ENCODE peak calls at places on chromosomes 16 and 17, in four cellular contexts. One of them, this sample, is unnamed.

GRCh38 chr17:38550661-38551060 is 55.1 kb downstream of the SRCIN1 start:
- DNase-seq in SK-N-MC: no peak
- DNase-seq in Panc1: no peak
- DNase-seq in naive thymus-derived CD4-positive, alpha-beta T cell: no peak
- DNase-seq in this sample: no peak

GRCh38 chr16:78179666-78180065 is 80.2 kb downstream of the WWOX start:
- DNase-seq in SK-N-MC: no peak
- DNase-seq in Panc1: no peak
- DNase-seq in naive thymus-derived CD4-positive, alpha-beta T cell: no peak
- DNase-seq in this sample: no peak

GRCh38 chr16:10675221-10675620 is 19.5 kb downstream of the TEKT5 start:
- DNase-seq in SK-N-MC: no peak
- DNase-seq in Panc1: no peak
- DNase-seq in naive thymus-derived CD4-positive, alpha-beta T cell: no peak
- DNase-seq in this sample: no peak

GRCh38 chr16:84929421-84930297 is 81.7 kb downstream of the ZDHHC7 start:
- DNase-seq in SK-N-MC: no peak
- DNase-seq in Panc1: no peak
- DNase-seq in naive thymus-derived CD4-positive, alpha-beta T cell: no peak
- DNase-seq in this sample: peak; percentile 60

GRCh38 chr16:56191807-56192643 is 736 bp downstream of the GNAO1 start:
- DNase-seq in SK-N-MC: no peak
- DNase-seq in Panc1: no peak
- DNase-seq in naive thymus-derived CD4-positive, alpha-beta T cell: no peak
- DNase-seq in this sample: no peak

GRCh38 chr17:64250211-64250835 is 12.7 kb downstream of the TEX2 start:
- DNase-seq in SK-N-MC: no peak
- DNase-seq in Panc1: no peak
- DNase-seq in naive thymus-derived CD4-positive, alpha-beta T cell: no peak
- DNase-seq in this sample: no peak

GRCh38 chr17:59837362-59838195 is 55.2 kb downstream of the TUBD1 start:
- DNase-seq in SK-N-MC: peak; percentile 85
- DNase-seq in Panc1: peak; percentile 99
- DNase-seq in naive thymus-derived CD4-positive, alpha-beta T cell: peak; percentile 81
- DNase-seq in this sample: peak; percentile 59

GRCh38 chr16:72908362-72908838 is 139.5 kb downstream of the ZFHX3 start:
- DNase-seq in SK-N-MC: no peak
- DNase-seq in Panc1: no peak
- DNase-seq in naive thymus-derived CD4-positive, alpha-beta T cell: no peak
- DNase-seq in this sample: no peak

GRCh38 chr16:57029161-57030160 is 40.1 kb downstream of the NLRC5 start:
- DNase-seq in SK-N-MC: no peak
- DNase-seq in Panc1: no peak
- DNase-seq in naive thymus-derived CD4-positive, alpha-beta T cell: no peak
- DNase-seq in this sample: no peak

GRCh38 chr17:75832164-75832651 is 12.0 kb downstream of the UNC13D start:
- DNase-seq in SK-N-MC: no peak
- DNase-seq in Panc1: no peak
- DNase-seq in naive thymus-derived CD4-positive, alpha-beta T cell: no peak
- DNase-seq in this sample: no peak

GRCh38 chr17:37744633-37744927 is 279 bp downstream of the HNF1B start:
- DNase-seq in SK-N-MC: no peak
- DNase-seq in Panc1: no peak
- DNase-seq in naive thymus-derived CD4-positive, alpha-beta T cell: no peak
- DNase-seq in this sample: no peak

GRCh38 chr16:20899503-20900298 is 457 bp downstream of the DCUN1D3 start:
- DNase-seq in SK-N-MC: no peak
- DNase-seq in Panc1: no peak
- DNase-seq in naive thymus-derived CD4-positive, alpha-beta T cell: peak; percentile 77
- DNase-seq in this sample: no peak

GRCh38 chr16:47876494-47876893 is 279.3 kb downstream of the ABCC12 start:
- DNase-seq in SK-N-MC: no peak
- DNase-seq in Panc1: no peak
- DNase-seq in naive thymus-derived CD4-positive, alpha-beta T cell: no peak
- DNase-seq in this sample: no peak

GRCh38 chr16:47866431-47866830 is 289.4 kb downstream of the ABCC12 start:
- DNase-seq in SK-N-MC: no peak
- DNase-seq in Panc1: no peak
- DNase-seq in naive thymus-derived CD4-positive, alpha-beta T cell: no peak
- DNase-seq in this sample: no peak

GRCh38 chr16:47877166-47877565 is 278.6 kb downstream of the ABCC12 start:
- DNase-seq in SK-N-MC: no peak
- DNase-seq in Panc1: no peak
- DNase-seq in naive thymus-derived CD4-positive, alpha-beta T cell: no peak
- DNase-seq in this sample: no peak

GRCh38 chr16:47873434-47873833 is 282.4 kb downstream of the ABCC12 start:
- DNase-seq in SK-N-MC: no peak
- DNase-seq in Panc1: no peak
- DNase-seq in naive thymus-derived CD4-positive, alpha-beta T cell: no peak
- DNase-seq in this sample: no peak

DNA sequence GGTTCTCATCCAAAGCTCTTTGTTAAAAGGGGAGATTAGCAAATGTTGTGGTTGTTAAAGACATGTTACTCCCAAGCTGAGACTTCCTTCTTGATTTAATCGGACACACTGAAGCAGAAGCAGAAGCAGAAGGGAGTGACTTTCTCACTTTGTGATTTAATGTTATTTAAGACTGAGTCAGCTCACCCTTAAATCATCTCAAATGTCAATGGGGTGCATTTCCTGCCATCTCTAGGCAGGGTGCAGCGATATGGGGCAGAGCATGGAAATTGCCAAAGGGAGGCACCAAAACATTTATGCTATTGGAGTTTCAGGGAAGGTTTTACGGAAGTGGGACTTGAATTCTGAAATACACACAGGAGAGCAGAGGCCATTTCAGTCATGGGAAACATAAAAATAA is 283.6 kb downstream of the ABCC12 start:
- DNase-seq in SK-N-MC: no peak
- DNase-seq in Panc1: no peak
- DNase-seq in naive thymus-derived CD4-positive, alpha-beta T cell: no peak
- DNase-seq in this sample: no peak
- H3K36me3 ChIP-seq in SK-N-MC: no peaks in the 10 kb centered on the region
- H3K36me3 ChIP-seq in Panc1: no peaks in the 10 kb centered on the region
- H3K36me3 ChIP-seq in naive thymus-derived CD4-positive, alpha-beta T cell: no peaks in the 10 kb centered on the region
- H3K36me3 ChIP-seq in this sample: no peaks in the 10 kb centered on the region

GRCh38 chr17:56994009-56994792 is 16.3 kb downstream of the SCPEP1 start:
- DNase-seq in SK-N-MC: no peak
- DNase-seq in Panc1: no peak
- DNase-seq in naive thymus-derived CD4-positive, alpha-beta T cell: no peak
- DNase-seq in this sample: no peak
- H3K36me3 ChIP-seq in SK-N-MC: no peaks in the 10 kb centered on the region
- H3K36me3 ChIP-seq in Panc1: no peaks in the 10 kb centered on the region
- H3K36me3 ChIP-seq in naive thymus-derived CD4-positive, alpha-beta T cell: peaks cover 4% of the 10 kb centered on the region
- H3K36me3 ChIP-seq in this sample: no peaks in the 10 kb centered on the region

GRCh38 chr17:82794781-82795505 is 43.1 kb downstream of the TBCD start:
- DNase-seq in SK-N-MC: no peak
- DNase-seq in Panc1: no peak
- DNase-seq in naive thymus-derived CD4-positive, alpha-beta T cell: no peak
- DNase-seq in this sample: no peak

GRCh38 chr17:82795615-82796014 is 43.8 kb downstream of the TBCD start:
- DNase-seq in SK-N-MC: no peak
- DNase-seq in Panc1: no peak
- DNase-seq in naive thymus-derived CD4-positive, alpha-beta T cell: no peak
- DNase-seq in this sample: no peak

GRCh38 chr17:82798752-82799151 is 41.1 kb downstream of the ZNF750 start:
- DNase-seq in SK-N-MC: no peak
- DNase-seq in Panc1: no peak
- DNase-seq in naive thymus-derived CD4-positive, alpha-beta T cell: no peak
- DNase-seq in this sample: no peak

GRCh38 chr17:82799591-82799990 is 40.2 kb downstream of the ZNF750 start:
- DNase-seq in SK-N-MC: no peak
- DNase-seq in Panc1: no peak
- DNase-seq in naive thymus-derived CD4-positive, alpha-beta T cell: no peak
- DNase-seq in this sample: no peak

DNA sequence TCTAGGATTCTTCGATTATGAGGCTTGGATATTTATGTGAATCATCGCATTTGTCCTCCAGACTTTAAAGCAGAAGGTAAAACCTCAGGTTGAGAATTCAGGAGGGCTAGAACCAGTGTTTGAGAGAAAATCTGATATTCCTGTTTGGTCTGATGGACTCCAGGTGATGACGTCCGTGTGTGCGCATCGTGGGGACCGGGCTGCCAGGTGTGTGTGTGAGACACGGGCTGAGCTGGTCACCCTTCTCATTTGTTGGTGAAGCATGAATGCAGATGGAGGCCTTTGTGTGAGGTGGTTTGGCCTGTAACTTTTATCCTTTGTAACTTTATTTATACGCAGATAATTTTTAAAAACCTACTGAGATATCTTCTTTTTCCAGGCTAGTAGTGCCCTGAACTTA is 42.8 kb downstream of the ZNF750 start:
- DNase-seq in SK-N-MC: no peak
- DNase-seq in Panc1: no peak
- DNase-seq in naive thymus-derived CD4-positive, alpha-beta T cell: no peak
- DNase-seq in this sample: no peak
- H3K36me3 ChIP-seq in SK-N-MC: peaks cover 14% of the 10 kb centered on the region
- H3K36me3 ChIP-seq in Panc1: peaks cover 3% of the 10 kb centered on the region
- H3K36me3 ChIP-seq in naive thymus-derived CD4-positive, alpha-beta T cell: no peaks in the 10 kb centered on the region
- H3K36me3 ChIP-seq in this sample: no peaks in the 10 kb centered on the region

GRCh38 chr16:48138543-48138942 is 17.2 kb downstream of the ABCC12 start:
- DNase-seq in SK-N-MC: no peak
- DNase-seq in Panc1: no peak
- DNase-seq in naive thymus-derived CD4-positive, alpha-beta T cell: no peak
- DNase-seq in this sample: no peak
- H3K36me3 ChIP-seq in SK-N-MC: no peaks in the 10 kb centered on the region
- H3K36me3 ChIP-seq in Panc1: no peaks in the 10 kb centered on the region
- H3K36me3 ChIP-seq in naive thymus-derived CD4-positive, alpha-beta T cell: no peaks in the 10 kb centered on the region
- H3K36me3 ChIP-seq in this sample: no peaks in the 10 kb centered on the region

GRCh38 chr16:12287796-12288536 is 311.4 kb downstream of the SNX29 start:
- DNase-seq in SK-N-MC: no peak
- DNase-seq in Panc1: no peak
- DNase-seq in naive thymus-derived CD4-positive, alpha-beta T cell: no peak
- DNase-seq in this sample: no peak
- H3K36me3 ChIP-seq in SK-N-MC: no peaks in the 10 kb centered on the region
- H3K36me3 ChIP-seq in Panc1: no peaks in the 10 kb centered on the region
- H3K36me3 ChIP-seq in naive thymus-derived CD4-positive, alpha-beta T cell: no peaks in the 10 kb centered on the region
- H3K36me3 ChIP-seq in this sample: no peaks in the 10 kb centered on the region

DNA sequence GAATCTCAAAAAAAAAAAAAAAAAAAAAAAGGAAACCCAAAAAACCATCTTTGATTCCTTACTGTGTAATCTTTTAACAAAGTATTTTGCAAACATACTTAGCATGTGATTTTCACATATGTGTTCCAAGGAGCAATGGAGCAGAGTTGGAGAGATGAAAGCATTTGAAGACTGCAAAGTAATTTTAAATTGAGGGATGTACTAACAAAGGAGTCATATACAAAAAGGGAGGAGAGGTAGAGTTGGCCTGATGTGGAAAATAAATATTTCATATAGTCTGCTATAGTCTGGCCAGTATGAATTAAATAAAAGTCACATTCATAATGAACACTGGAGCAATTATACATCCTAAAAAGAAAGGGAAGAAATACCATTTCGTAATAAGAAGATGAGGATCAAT is 265.8 kb upstream of the TBX2 start:
- DNase-seq in SK-N-MC: no peak
- DNase-seq in Panc1: no peak
- DNase-seq in naive thymus-derived CD4-positive, alpha-beta T cell: no peak
- DNase-seq in this sample: no peak
- H3K36me3 ChIP-seq in SK-N-MC: no peaks in the 10 kb centered on the region
- H3K36me3 ChIP-seq in Panc1: no peaks in the 10 kb centered on the region
- H3K36me3 ChIP-seq in naive thymus-derived CD4-positive, alpha-beta T cell: no peaks in the 10 kb centered on the region
- H3K36me3 ChIP-seq in this sample: no peaks in the 10 kb centered on the region

DNA sequence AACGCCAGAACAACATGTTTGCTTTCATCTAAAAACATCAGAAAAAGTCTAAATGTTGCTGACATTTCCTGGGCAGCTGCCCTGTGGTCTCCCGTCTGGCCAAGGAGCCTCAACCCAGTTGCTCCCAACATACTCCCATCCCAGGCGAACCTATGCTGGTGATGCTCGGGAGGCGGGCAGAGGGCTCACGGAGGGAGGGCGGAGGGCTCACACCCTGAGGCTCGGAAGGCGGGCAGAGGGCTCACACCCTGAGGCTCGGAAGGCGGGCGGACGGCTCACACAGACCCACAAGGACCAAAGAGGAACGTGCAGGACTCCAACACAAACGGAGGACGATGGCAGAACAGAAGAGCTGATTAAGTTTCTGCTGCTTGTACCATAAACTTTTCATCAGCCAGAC is 135.3 kb downstream of the ANKRD11 start:
- DNase-seq in SK-N-MC: no peak
- DNase-seq in Panc1: no peak
- DNase-seq in naive thymus-derived CD4-positive, alpha-beta T cell: no peak
- DNase-seq in this sample: no peak
- H3K36me3 ChIP-seq in SK-N-MC: no peaks in the 10 kb centered on the region
- H3K36me3 ChIP-seq in Panc1: no peaks in the 10 kb centered on the region
- H3K36me3 ChIP-seq in naive thymus-derived CD4-positive, alpha-beta T cell: no peaks in the 10 kb centered on the region
- H3K36me3 ChIP-seq in this sample: no peaks in the 10 kb centered on the region

GRCh38 chr17:45102856-45103255 is 29.5 kb downstream of the PLCD3 start:
- DNase-seq in SK-N-MC: no peak
- DNase-seq in Panc1: no peak
- DNase-seq in naive thymus-derived CD4-positive, alpha-beta T cell: no peak
- DNase-seq in this sample: no peak
- H3K36me3 ChIP-seq in SK-N-MC: peaks cover 86% of the 10 kb centered on the region
- H3K36me3 ChIP-seq in Panc1: peaks cover 6% of the 10 kb centered on the region
- H3K36me3 ChIP-seq in naive thymus-derived CD4-positive, alpha-beta T cell: peaks cover 11% of the 10 kb centered on the region
- H3K36me3 ChIP-seq in this sample: no peaks in the 10 kb centered on the region